ENCODE peak calls at places on chromosomes 2 and 18, in eight cellular contexts. T is CD8-positive, alpha-beta T cell; I is GM23248; P is body of pancreas; D is T-helper 17 cell; F is breast epithelium; R is ovary; H is stomach. Q is an unnamed sample.

GRCh38 chr2:100974712-100975520 is 27.2 kb upstream of the RPL31 start:
- DNase-seq in T (no peak), I (no peak), P (no peak), D (no peak), F (no peak), R (no peak), H (no peak), Q (no peak)

GRCh38 chr2:23685706-23686105 is 241.2 kb downstream of the ATAD2B start:
- DNase-seq in T (no peak), I (no peak), P (no peak), D (no peak), F (no peak), R (no peak), H (no peak), Q (no peak)

GRCh38 chr2:101864426-101864825 is 127.3 kb upstream of the IL1R2 start:
- DNase-seq in T (no peak), I (no peak), P (no peak), D (no peak), F (no peak), R (no peak), H (no peak), Q (no peak)

GRCh38 chr18:37170984-37171383 is 342.1 kb downstream of the KIAA1328 start:
- DNase-seq in T (no peak), I (no peak), P (no peak), D (no peak), F (no peak), R (no peak), H (no peak), Q (peak; percentile 5)

GRCh38 chr18:79200546-79201268 is 131.5 kb downstream of the ATP9B start:
- DNase-seq in T (no peak), I (peak; percentile 26), P (peak; percentile 37), D (no peak), F (peak; percentile 23), R (no peak), H (no peak), Q (peak; percentile 12)

GRCh38 chr2:178715366-178715765 is 91.9 kb downstream of the TTN start:
- DNase-seq in T (no peak), I (no peak), P (no peak), D (no peak), F (no peak), R (no peak), H (no peak), Q (no peak)

GRCh38 chr2:194294156-194294555 is 1362.9 kb upstream of the SLC39A10 start:
- DNase-seq in T (no peak), I (no peak), P (no peak), D (no peak), F (no peak), R (no peak), H (no peak), Q (no peak)

GRCh38 chr2:179981085-179981484 is 26.0 kb downstream of the CWC22 start:
- DNase-seq in T (no peak), I (peak; percentile 71), P (no peak), D (no peak), F (no peak), R (no peak), H (no peak), Q (no peak)

GRCh38 chr2:176710657-176711197 is 441.5 kb downstream of the MTX2 start:
- DNase-seq in T (no peak), I (no peak), P (peak; percentile 16), D (no peak), F (no peak), R (no peak), H (no peak), Q (no peak)

GRCh38 chr2:207163053-207163814 is 2.5 kb downstream of the KLF7 start:
- DNase-seq in T (no peak), I (peak; percentile 96), P (peak; percentile 65), D (no peak), F (peak; percentile 77), R (no peak), H (peak; percentile 45), Q (no peak)

GRCh38 chr2:217611056-217611455 is 391.7 kb downstream of the TNS1 start:
- DNase-seq in T (no peak), I (no peak), P (no peak), D (no peak), F (no peak), R (no peak), H (no peak), Q (no peak)

GRCh38 chr2:58515827-58516574 is 274.9 kb upstream of the FANCL start:
- DNase-seq in T (no peak), I (peak; percentile 29), P (no peak), D (no peak), F (no peak), R (no peak), H (no peak), Q (no peak)

GRCh38 chr2:143717053-143717452 is 587.8 kb downstream of the ARHGAP15 start:
- DNase-seq in T (no peak), I (peak; percentile 21), P (peak; percentile 11), D (no peak), F (no peak), R (peak; percentile 28), H (peak; percentile 42), Q (no peak)

GRCh38 chr2:9808334-9809063 is 34.8 kb upstream of the TAF1B start:
- DNase-seq in T (no peak), I (no peak), P (no peak), D (no peak), F (no peak), R (no peak), H (no peak), Q (no peak)

GRCh38 chr2:120546865-120547390 is 188.7 kb upstream of the GLI2 start:
- DNase-seq in T (no peak), I (no peak), P (no peak), D (no peak), F (no peak), R (no peak), H (no peak), Q (no peak)

GRCh38 chr2:41884718-41885117 is 163.1 kb upstream of the PKDCC start:
- DNase-seq in T (no peak), I (no peak), P (no peak), D (no peak), F (no peak), R (no peak), H (no peak), Q (no peak)

GRCh38 chr18:55840601-55841170 is 252.7 kb upstream of the TCF4 start:
- DNase-seq in T (no peak), I (no peak), P (no peak), D (no peak), F (no peak), R (no peak), H (no peak), Q (no peak)

GRCh38 chr18:55841314-55841713 is 253.3 kb upstream of the TCF4 start:
- DNase-seq in T (no peak), I (peak; percentile 40), P (no peak), D (no peak), F (no peak), R (no peak), H (no peak), Q (no peak)

GRCh38 chr18:55839350-55839749 is 251.4 kb upstream of the TCF4 start:
- DNase-seq in T (no peak), I (peak; percentile 83), P (no peak), D (no peak), F (no peak), R (no peak), H (no peak), Q (no peak)

GRCh38 chr18:55838322-55838721 is 250.3 kb upstream of the TCF4 start:
- DNase-seq in T (no peak), I (no peak), P (no peak), D (no peak), F (no peak), R (no peak), H (no peak), Q (no peak)

GRCh38 chr18:55838841-55839240 is 250.8 kb upstream of the TCF4 start:
- DNase-seq in T (no peak), I (peak; percentile 82), P (no peak), D (no peak), F (no peak), R (no peak), H (no peak), Q (no peak)
- H3K9me3 ChIP-seq in T (no peaks in the 10 kb centered on the region), I (peaks cover 5% of the 10 kb centered on the region), P (no peaks in the 10 kb centered on the region), D (no peaks in the 10 kb centered on the region), F (no peaks in the 10 kb centered on the region), R (no peaks in the 10 kb centered on the region), H (peaks cover 17% of the 10 kb centered on the region), Q (peaks cover 39% of the 10 kb centered on the region)

GRCh38 chr18:71442830-71443229 is 1101.3 kb downstream of the CBLN2 start:
- DNase-seq in T (no peak), I (peak; percentile 2), P (no peak), D (no peak), F (no peak), R (no peak), H (no peak), Q (no peak)
- H3K9me3 ChIP-seq in T (no peaks in the 10 kb centered on the region), I (no peaks in the 10 kb centered on the region), P (no peaks in the 10 kb centered on the region), D (no peaks in the 10 kb centered on the region), F (no peaks in the 10 kb centered on the region), R (no peaks in the 10 kb centered on the region), H (peaks cover 18% of the 10 kb centered on the region), Q (no peaks in the 10 kb centered on the region)

DNA sequence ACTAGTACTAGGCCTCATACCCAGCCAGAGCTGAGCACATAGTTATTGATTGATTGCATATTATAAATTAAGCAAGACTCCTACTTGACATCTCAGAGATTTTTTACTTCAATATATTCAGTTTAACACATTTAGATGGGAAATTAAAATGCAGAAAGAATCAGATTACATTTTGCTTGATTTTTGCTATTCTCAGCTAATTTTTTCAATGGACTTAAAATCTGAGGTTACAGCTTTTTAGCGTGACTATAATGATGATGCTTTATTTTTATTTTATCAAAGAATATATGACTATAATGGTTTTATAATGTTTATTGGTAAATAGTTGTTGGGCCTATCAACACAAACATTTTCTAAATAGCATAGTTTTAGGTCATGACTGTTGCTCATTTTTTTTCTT is 493.0 kb upstream of the CNTNAP5 start:
- DNase-seq in T (no peak), I (no peak), P (no peak), D (no peak), F (no peak), R (no peak), H (no peak), Q (no peak)
- H3K9me3 ChIP-seq in T (peaks cover 2% of the 10 kb centered on the region), I (no peaks in the 10 kb centered on the region), P (no peaks in the 10 kb centered on the region), D (no peaks in the 10 kb centered on the region), F (no peaks in the 10 kb centered on the region), R (no peaks in the 10 kb centered on the region), H (peaks cover 5% of the 10 kb centered on the region), Q (peaks cover 28% of the 10 kb centered on the region)

GRCh38 chr2:154386186-154386585 is 312.3 kb upstream of the KCNJ3 start:
- DNase-seq in T (no peak), I (no peak), P (no peak), D (no peak), F (no peak), R (no peak), H (no peak), Q (no peak)
- H3K9me3 ChIP-seq in T (no peaks in the 10 kb centered on the region), I (no peaks in the 10 kb centered on the region), P (no peaks in the 10 kb centered on the region), D (no peaks in the 10 kb centered on the region), F (no peaks in the 10 kb centered on the region), R (no peaks in the 10 kb centered on the region), H (no peaks in the 10 kb centered on the region), Q (peaks cover 3% of the 10 kb centered on the region)

Q was measured in mucosa of descending colon.